ENCODE peak calls at places on chromosome 16, in four cellular contexts. One of them, this sample, is unnamed.

GRCh38 chr16:31458073-31458834 is 1.0 kb upstream of the ARMC5 start:
- DNase-seq in H9: peak; percentile 60
- DNase-seq in mesendoderm: peak; percentile 75
- DNase-seq in H1: peak; percentile 64
- DNase-seq in this sample: peak; percentile 45

GRCh38 chr16:22915003-22915402 is 101.0 kb downstream of the HS3ST2 start:
- DNase-seq in H9: no peak
- DNase-seq in mesendoderm: no peak
- DNase-seq in H1: no peak
- DNase-seq in this sample: no peak

GRCh38 chr16:27687605-27688004 is 137.7 kb downstream of the KATNIP start:
- DNase-seq in H9: no peak
- DNase-seq in mesendoderm: no peak
- DNase-seq in H1: no peak
- DNase-seq in this sample: no peak

GRCh38 chr16:67995423-67995822 is 3.9 kb downstream of the DPEP2 start:
- DNase-seq in H9: no peak
- DNase-seq in mesendoderm: no peak
- DNase-seq in H1: no peak
- DNase-seq in this sample: no peak

GRCh38 chr16:67388591-67388990 is 4.7 kb downstream of the TPPP3 start:
- DNase-seq in H9: no peak
- DNase-seq in mesendoderm: no peak
- DNase-seq in H1: no peak
- DNase-seq in this sample: no peak

GRCh38 chr16:90020838-90021382 is 1.7 kb upstream of the DBNDD1 start:
- DNase-seq in H9: no peak
- DNase-seq in mesendoderm: peak; percentile 71
- DNase-seq in H1: no peak
- DNase-seq in this sample: peak; percentile 76

GRCh38 chr16:19883296-19883951 is 1.2 kb downstream of the GPRC5B start:
- DNase-seq in H9: peak; percentile 64
- DNase-seq in mesendoderm: peak; percentile 93
- DNase-seq in H1: peak; percentile 71
- DNase-seq in this sample: peak; percentile 25

GRCh38 chr16:81645303-81645702 is 133.8 kb upstream of the PLCG2 start:
- DNase-seq in H9: peak; percentile 51
- DNase-seq in mesendoderm: peak; percentile 85
- DNase-seq in H1: no peak
- DNase-seq in this sample: peak; percentile 85

GRCh38 chr16:85704900-85705846 is 16.4 kb upstream of the GINS2 start:
- DNase-seq in H9: no peak
- DNase-seq in mesendoderm: no peak
- DNase-seq in H1: no peak
- DNase-seq in this sample: no peak
- H4K5ac ChIP-seq in H9: no peak overlapping the region
- H4K5ac ChIP-seq in mesendoderm: no peak overlapping the region
- H4K5ac ChIP-seq in H1: no peak overlapping the region
- H4K5ac ChIP-seq in this sample: no peak overlapping the region

DNA sequence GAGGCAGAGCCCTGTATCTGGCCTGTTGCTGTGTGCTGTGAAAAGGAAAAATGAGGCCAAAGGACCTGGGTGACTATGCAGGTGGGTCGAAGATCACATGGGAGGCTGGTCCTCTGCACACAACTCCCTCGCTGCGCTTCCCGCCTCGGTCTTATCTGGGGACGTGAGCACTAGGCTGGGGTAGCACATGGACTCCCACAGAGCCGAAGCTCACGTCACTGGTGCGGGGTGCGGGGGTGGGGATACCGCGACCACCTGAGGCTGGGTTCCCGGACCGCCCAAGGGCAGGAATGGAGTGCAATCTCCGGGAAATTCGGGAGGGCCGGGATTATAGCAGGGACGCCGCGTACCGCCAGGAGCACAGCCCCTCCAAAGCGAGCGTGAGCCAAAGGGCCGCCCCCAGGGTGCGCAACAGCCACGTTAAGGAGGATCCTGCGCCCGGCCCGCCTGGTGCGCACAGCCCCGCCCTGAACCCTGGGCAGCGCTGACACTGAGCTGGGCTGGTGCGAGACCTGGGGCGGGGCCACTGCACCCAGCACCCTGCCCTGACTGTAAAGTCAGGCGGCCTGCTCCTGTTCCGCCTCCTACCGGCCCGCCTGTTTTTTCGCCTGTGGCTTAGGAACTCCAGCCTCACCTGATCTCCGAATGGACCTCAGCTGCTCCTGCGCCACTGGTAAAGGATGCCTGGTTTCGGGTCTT is 4.8 kb downstream of the MT1A start:
- DNase-seq in H9: peak; percentile 79
- DNase-seq in mesendoderm: peak; percentile 52
- DNase-seq in H1: peak; percentile 67
- DNase-seq in this sample: no peak
- H3K23ac ChIP-seq in H9: no peak overlapping the region
- H3K23ac ChIP-seq in mesendoderm: no peak overlapping the region
- H3K23ac ChIP-seq in H1: no peak overlapping the region
- H3K23ac ChIP-seq in this sample: no peak overlapping the region

DNA sequence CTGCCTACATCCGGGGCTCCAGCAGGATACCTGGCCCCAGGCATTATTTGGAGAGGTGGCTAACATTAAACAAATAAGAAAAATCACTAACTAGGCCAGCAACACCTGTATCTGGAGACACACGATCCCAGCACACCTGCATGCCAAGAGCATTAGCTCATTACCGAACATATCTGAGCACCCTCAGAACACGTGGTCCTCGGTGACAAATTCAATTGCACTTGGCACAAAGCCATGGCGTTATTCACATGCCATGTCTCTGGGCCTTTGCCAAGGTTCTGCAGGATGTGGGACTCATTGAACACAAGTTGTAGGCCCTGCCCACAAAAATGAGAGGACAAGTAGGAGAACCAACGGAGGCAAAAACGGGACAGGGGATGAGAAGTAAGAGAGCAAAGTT is 552.3 kb downstream of the TOX3 start:
- DNase-seq in H9: no peak
- DNase-seq in mesendoderm: no peak
- DNase-seq in H1: no peak
- DNase-seq in this sample: no peak
- H4K5ac ChIP-seq in H9: no peak overlapping the region
- H4K5ac ChIP-seq in mesendoderm: no peak overlapping the region
- H4K5ac ChIP-seq in H1: no peak overlapping the region
- H4K5ac ChIP-seq in this sample: no peak overlapping the region

GRCh38 chr16:57588821-57589220 is 39.6 kb upstream of the ADGRG1 start:
- DNase-seq in H9: no peak
- DNase-seq in mesendoderm: no peak
- DNase-seq in H1: no peak
- DNase-seq in this sample: no peak

GRCh38 chr16:57591870-57592485 is 36.5 kb upstream of the ADGRG1 start:
- DNase-seq in H9: no peak
- DNase-seq in mesendoderm: no peak
- DNase-seq in H1: no peak
- DNase-seq in this sample: no peak

GRCh38 chr16:57589374-57589773 is 39.1 kb upstream of the ADGRG1 start:
- DNase-seq in H9: no peak
- DNase-seq in mesendoderm: no peak
- DNase-seq in H1: no peak
- DNase-seq in this sample: no peak

GRCh38 chr16:57591086-57591869 is 37.2 kb upstream of the ADGRG1 start:
- DNase-seq in H9: peak; percentile 83
- DNase-seq in mesendoderm: peak; percentile 83
- DNase-seq in H1: peak; percentile 88
- DNase-seq in this sample: peak; percentile 82

DNA sequence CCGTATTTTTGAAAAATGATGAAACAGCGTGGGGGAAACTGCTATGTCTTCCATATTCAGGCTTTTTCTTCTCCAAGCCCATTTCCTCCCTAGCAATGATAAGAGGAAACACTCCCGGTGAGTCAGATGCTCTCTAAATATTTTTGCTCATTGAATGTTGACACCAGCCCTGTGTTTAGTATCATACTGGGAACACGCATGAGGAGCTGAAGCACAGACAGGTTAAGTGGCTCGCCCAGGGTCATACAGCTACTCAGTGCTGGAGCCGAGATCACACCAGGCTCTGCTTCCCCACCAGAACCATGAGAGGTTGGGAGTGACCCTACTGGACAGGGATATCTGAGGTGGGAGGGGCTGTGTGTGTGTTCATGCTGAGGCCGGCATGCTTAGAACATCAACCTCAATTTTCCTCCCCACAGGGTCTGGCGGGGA is 37.8 kb upstream of the ADGRG1 start:
- DNase-seq in H9: no peak
- DNase-seq in mesendoderm: no peak
- DNase-seq in H1: no peak
- DNase-seq in this sample: peak; percentile 80
- H3K23ac ChIP-seq in H9: no peak overlapping the region
- H3K23ac ChIP-seq in mesendoderm: no peak overlapping the region
- H3K23ac ChIP-seq in H1: no peak overlapping the region
- H3K23ac ChIP-seq in this sample: peak overlapping the region; percentile 83

DNA sequence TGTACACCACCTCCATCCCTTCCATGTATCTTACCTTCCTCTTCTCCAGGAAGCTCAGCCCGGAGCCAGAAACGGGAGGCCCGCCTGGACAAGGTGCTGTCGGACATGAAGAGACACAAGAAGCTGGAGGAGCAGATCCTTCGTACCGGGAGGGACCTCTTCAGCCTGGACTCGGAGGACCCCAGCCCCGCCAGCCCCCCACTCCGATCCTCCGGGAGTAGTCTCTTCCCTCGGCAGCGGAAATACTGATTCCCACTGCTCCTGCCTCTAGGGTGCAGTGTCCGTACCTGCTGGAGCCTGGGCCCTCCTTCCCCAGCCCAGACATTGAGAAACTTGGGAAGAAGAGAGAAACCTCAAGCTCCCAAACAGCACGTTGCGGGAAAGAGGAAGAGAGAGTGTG is 756 bp upstream of the MVP start:
- DNase-seq in H9: no peak
- DNase-seq in mesendoderm: peak; percentile 32
- DNase-seq in H1: no peak
- DNase-seq in this sample: no peak
- H4K5ac ChIP-seq in H9: no peak overlapping the region
- H4K5ac ChIP-seq in mesendoderm: no peak overlapping the region
- H4K5ac ChIP-seq in H1: no peak overlapping the region
- H4K5ac ChIP-seq in this sample: no peak overlapping the region

GRCh38 chr16:50304467-50305440 is 38.4 kb downstream of the ADCY7 start:
- DNase-seq in H9: peak; percentile 13
- DNase-seq in mesendoderm: no peak
- DNase-seq in H1: peak; percentile 44
- DNase-seq in this sample: no peak

GRCh38 chr16:50303605-50304466 is 37.5 kb downstream of the ADCY7 start:
- DNase-seq in H9: peak; percentile 24
- DNase-seq in mesendoderm: no peak
- DNase-seq in H1: peak; percentile 42
- DNase-seq in this sample: peak; percentile 70

GRCh38 chr16:50303041-50303604 is 36.8 kb downstream of the ADCY7 start:
- DNase-seq in H9: peak; percentile 19
- DNase-seq in mesendoderm: no peak
- DNase-seq in H1: peak; percentile 41
- DNase-seq in this sample: peak; percentile 57

GRCh38 chr16:50306287-50306686 is 39.9 kb downstream of the ADCY7 start:
- DNase-seq in H9: no peak
- DNase-seq in mesendoderm: no peak
- DNase-seq in H1: peak; percentile 38
- DNase-seq in this sample: no peak

DNA sequence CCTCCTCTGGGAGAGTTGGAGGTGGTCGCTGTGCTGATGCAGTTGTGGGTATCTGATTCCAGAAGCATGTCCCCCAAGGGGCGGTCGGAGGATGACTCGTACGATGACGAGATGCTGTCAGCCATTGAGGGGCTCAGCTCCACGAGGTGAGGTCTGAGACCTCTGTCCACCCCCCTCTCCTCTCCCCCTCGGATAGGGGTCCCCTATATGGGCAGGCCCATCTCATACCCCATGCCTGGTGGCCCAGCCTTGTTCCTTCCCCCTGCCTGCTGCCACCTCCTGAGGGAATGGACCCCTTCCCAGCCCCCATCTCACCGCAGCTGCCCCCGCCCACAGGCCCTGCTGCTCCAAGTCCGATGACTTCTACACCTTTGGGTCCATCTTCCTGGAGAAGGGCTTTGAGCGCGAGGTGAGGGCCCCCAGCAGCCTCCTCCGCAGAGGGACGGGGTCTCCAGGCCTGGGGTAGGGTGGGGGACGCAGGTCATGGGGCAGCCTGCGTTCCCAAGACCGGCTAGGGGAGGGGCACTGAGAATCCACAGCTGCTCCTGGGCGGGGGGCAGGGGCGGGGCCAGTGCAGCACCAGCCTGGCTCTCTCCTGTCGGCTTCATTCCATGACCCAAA is 39.2 kb downstream of the ADCY7 start:
- DNase-seq in H9: no peak
- DNase-seq in mesendoderm: no peak
- DNase-seq in H1: no peak
- DNase-seq in this sample: no peak
- H3K23ac ChIP-seq in H9: no peak overlapping the region
- H3K23ac ChIP-seq in mesendoderm: no peak overlapping the region
- H3K23ac ChIP-seq in H1: no peak overlapping the region
- H3K23ac ChIP-seq in this sample: no peak overlapping the region

This sample was measured in IMR-90.